ENCODE peak calls at places on chromosomes 1 and 21, in five cellular contexts. One of them, this sample, is unnamed.

GRCh38 chr1:26772687-26773086 is 15.1 kb upstream of the PIGV start:
- DNase-seq in fibroblast of pulmonary artery: peak
- DNase-seq in activated CD4-positive, alpha-beta T cell treated with anti-CD3 and anti-CD28 coated beads for 36 hours: no peak
- DNase-seq in anterior cingulate cortex: no peak
- DNase-seq in fibroblast of the aortic adventitia: peak
- DNase-seq in this sample: no peak

GRCh38 chr1:67732750-67733151 is 47.8 kb downstream of the GADD45A start:
- DNase-seq in activated CD4-positive, alpha-beta T cell treated with anti-CD3 and anti-CD28 coated beads for 36 hours: no peak
- DNase-seq in fibroblast of the aortic adventitia: peak
- DNase-seq in fibroblast of pulmonary artery: peak
- DNase-seq in anterior cingulate cortex: no peak
- DNase-seq in this sample: no peak

GRCh38 chr1:101257500-101258325 is 20.9 kb downstream of the S1PR1 start:
- DNase-seq in fibroblast of pulmonary artery: no peak
- DNase-seq in anterior cingulate cortex: no peak
- DNase-seq in activated CD4-positive, alpha-beta T cell treated with anti-CD3 and anti-CD28 coated beads for 36 hours: peak
- DNase-seq in fibroblast of the aortic adventitia: peak
- DNase-seq in this sample: no peak

GRCh38 chr1:185438936-185439335 is 121.9 kb upstream of the IVNS1ABP start:
- DNase-seq in activated CD4-positive, alpha-beta T cell treated with anti-CD3 and anti-CD28 coated beads for 36 hours: no peak
- DNase-seq in fibroblast of pulmonary artery: no peak
- DNase-seq in anterior cingulate cortex: no peak
- DNase-seq in fibroblast of the aortic adventitia: no peak
- DNase-seq in this sample: no peak

GRCh38 chr1:177010246-177010825 is 154.2 kb downstream of the ASTN1 start:
- DNase-seq in fibroblast of pulmonary artery: no peak
- DNase-seq in activated CD4-positive, alpha-beta T cell treated with anti-CD3 and anti-CD28 coated beads for 36 hours: no peak
- DNase-seq in anterior cingulate cortex: no peak
- DNase-seq in fibroblast of the aortic adventitia: no peak
- DNase-seq in this sample: no peak

GRCh38 chr1:177585492-177586220 is 384.2 kb downstream of the SEC16B start:
- DNase-seq in anterior cingulate cortex: no peak
- DNase-seq in fibroblast of the aortic adventitia: peak
- DNase-seq in activated CD4-positive, alpha-beta T cell treated with anti-CD3 and anti-CD28 coated beads for 36 hours: no peak
- DNase-seq in fibroblast of pulmonary artery: no peak
- DNase-seq in this sample: no peak

GRCh38 chr1:951364-951763 is 7.7 kb downstream of the NOC2L start:
- DNase-seq in fibroblast of pulmonary artery: peak
- DNase-seq in fibroblast of the aortic adventitia: no peak
- DNase-seq in anterior cingulate cortex: no peak
- DNase-seq in activated CD4-positive, alpha-beta T cell treated with anti-CD3 and anti-CD28 coated beads for 36 hours: no peak
- DNase-seq in this sample: no peak

GRCh38 chr1:105087496-105087895 is 1337.8 kb downstream of the AMY1C start:
- DNase-seq in fibroblast of pulmonary artery: no peak
- DNase-seq in fibroblast of the aortic adventitia: no peak
- DNase-seq in anterior cingulate cortex: no peak
- DNase-seq in activated CD4-positive, alpha-beta T cell treated with anti-CD3 and anti-CD28 coated beads for 36 hours: no peak
- DNase-seq in this sample: no peak

GRCh38 chr1:30694248-30695175 is 28.9 kb downstream of the MATN1 start:
- DNase-seq in fibroblast of the aortic adventitia: no peak
- DNase-seq in fibroblast of pulmonary artery: no peak
- DNase-seq in activated CD4-positive, alpha-beta T cell treated with anti-CD3 and anti-CD28 coated beads for 36 hours: no peak
- DNase-seq in anterior cingulate cortex: no peak
- DNase-seq in this sample: no peak

GRCh38 chr1:27418326-27418761 is 25.9 kb downstream of the GPR3 start:
- DNase-seq in activated CD4-positive, alpha-beta T cell treated with anti-CD3 and anti-CD28 coated beads for 36 hours: peak
- DNase-seq in fibroblast of the aortic adventitia: peak
- DNase-seq in fibroblast of pulmonary artery: peak
- DNase-seq in anterior cingulate cortex: no peak
- DNase-seq in this sample: peak

GRCh38 chr1:101112051-101112770 is 86.6 kb upstream of the DPH5 start:
- DNase-seq in fibroblast of the aortic adventitia: no peak
- DNase-seq in activated CD4-positive, alpha-beta T cell treated with anti-CD3 and anti-CD28 coated beads for 36 hours: peak
- DNase-seq in fibroblast of pulmonary artery: peak
- DNase-seq in anterior cingulate cortex: no peak
- DNase-seq in this sample: peak

GRCh38 chr1:38129473-38129872 is 82.9 kb upstream of the POU3F1 start:
- DNase-seq in anterior cingulate cortex: no peak
- DNase-seq in activated CD4-positive, alpha-beta T cell treated with anti-CD3 and anti-CD28 coated beads for 36 hours: no peak
- DNase-seq in fibroblast of the aortic adventitia: no peak
- DNase-seq in fibroblast of pulmonary artery: no peak
- DNase-seq in this sample: no peak

GRCh38 chr1:38287036-38287435 is 240.4 kb upstream of the POU3F1 start:
- DNase-seq in anterior cingulate cortex: no peak
- DNase-seq in fibroblast of the aortic adventitia: no peak
- DNase-seq in fibroblast of pulmonary artery: no peak
- DNase-seq in activated CD4-positive, alpha-beta T cell treated with anti-CD3 and anti-CD28 coated beads for 36 hours: no peak
- DNase-seq in this sample: no peak

GRCh38 chr1:19840228-19840627 is 25.1 kb upstream of the RNF186 start:
- DNase-seq in activated CD4-positive, alpha-beta T cell treated with anti-CD3 and anti-CD28 coated beads for 36 hours: no peak
- DNase-seq in fibroblast of the aortic adventitia: peak
- DNase-seq in fibroblast of pulmonary artery: no peak
- DNase-seq in anterior cingulate cortex: no peak
- DNase-seq in this sample: no peak

GRCh38 chr21:37700641-37701202 is 215.5 kb downstream of the KCNJ6 start:
- DNase-seq in activated CD4-positive, alpha-beta T cell treated with anti-CD3 and anti-CD28 coated beads for 36 hours: peak
- DNase-seq in fibroblast of the aortic adventitia: peak
- DNase-seq in fibroblast of pulmonary artery: peak
- DNase-seq in anterior cingulate cortex: no peak
- DNase-seq in this sample: peak

GRCh38 chr21:36141513-36141925 is 6.6 kb downstream of the CBR3 start:
- DNase-seq in fibroblast of the aortic adventitia: peak
- DNase-seq in anterior cingulate cortex: peak
- DNase-seq in activated CD4-positive, alpha-beta T cell treated with anti-CD3 and anti-CD28 coated beads for 36 hours: peak
- DNase-seq in fibroblast of pulmonary artery: peak
- DNase-seq in this sample: peak

GRCh38 chr1:43990271-43991199 is 864 bp upstream of the CCDC24 start:
- DNase-seq in anterior cingulate cortex: no peak
- DNase-seq in fibroblast of the aortic adventitia: no peak
- DNase-seq in fibroblast of pulmonary artery: no peak
- DNase-seq in activated CD4-positive, alpha-beta T cell treated with anti-CD3 and anti-CD28 coated beads for 36 hours: no peak
- DNase-seq in this sample: no peak

GRCh38 chr21:46207920-46208571 is 20.5 kb downstream of the LSS start:
- DNase-seq in activated CD4-positive, alpha-beta T cell treated with anti-CD3 and anti-CD28 coated beads for 36 hours: no peak
- DNase-seq in fibroblast of the aortic adventitia: no peak
- DNase-seq in fibroblast of pulmonary artery: no peak
- DNase-seq in anterior cingulate cortex: no peak
- DNase-seq in this sample: no peak

GRCh38 chr21:18023099-18023498 is 203.9 kb upstream of the C21orf91 start:
- DNase-seq in fibroblast of the aortic adventitia: no peak
- DNase-seq in anterior cingulate cortex: no peak
- DNase-seq in fibroblast of pulmonary artery: no peak
- DNase-seq in activated CD4-positive, alpha-beta T cell treated with anti-CD3 and anti-CD28 coated beads for 36 hours: no peak
- DNase-seq in this sample: no peak

GRCh38 chr1:118911571-118911970 is 76.6 kb downstream of the TBX15 start:
- DNase-seq in activated CD4-positive, alpha-beta T cell treated with anti-CD3 and anti-CD28 coated beads for 36 hours: no peak
- DNase-seq in fibroblast of pulmonary artery: no peak
- DNase-seq in fibroblast of the aortic adventitia: no peak
- DNase-seq in anterior cingulate cortex: no peak
- DNase-seq in this sample: no peak

GRCh38 chr1:119674835-119675289 is 26.8 kb upstream of the ZNF697 start:
- DNase-seq in fibroblast of pulmonary artery: peak
- DNase-seq in anterior cingulate cortex: no peak
- DNase-seq in activated CD4-positive, alpha-beta T cell treated with anti-CD3 and anti-CD28 coated beads for 36 hours: no peak
- DNase-seq in fibroblast of the aortic adventitia: peak
- DNase-seq in this sample: no peak

GRCh38 chr1:30159015-30159414 is 564.4 kb downstream of the MATN1 start:
- DNase-seq in fibroblast of pulmonary artery: no peak
- DNase-seq in anterior cingulate cortex: no peak
- DNase-seq in activated CD4-positive, alpha-beta T cell treated with anti-CD3 and anti-CD28 coated beads for 36 hours: no peak
- DNase-seq in fibroblast of the aortic adventitia: no peak
- DNase-seq in this sample: no peak

GRCh38 chr1:183642166-183642565 is 6.6 kb upstream of the ARPC5 start:
- DNase-seq in anterior cingulate cortex: no peak
- DNase-seq in fibroblast of the aortic adventitia: no peak
- DNase-seq in fibroblast of pulmonary artery: no peak
- DNase-seq in activated CD4-positive, alpha-beta T cell treated with anti-CD3 and anti-CD28 coated beads for 36 hours: no peak
- DNase-seq in this sample: no peak

GRCh38 chr1:15168479-15168878 is 14.9 kb downstream of the TMEM51 start:
- DNase-seq in activated CD4-positive, alpha-beta T cell treated with anti-CD3 and anti-CD28 coated beads for 36 hours: no peak
- DNase-seq in anterior cingulate cortex: no peak
- DNase-seq in fibroblast of the aortic adventitia: peak
- DNase-seq in fibroblast of pulmonary artery: peak
- DNase-seq in this sample: no peak

GRCh38 chr1:98342556-98342955 is 319.0 kb upstream of the SNX7 start:
- DNase-seq in anterior cingulate cortex: no peak
- DNase-seq in fibroblast of the aortic adventitia: no peak
- DNase-seq in activated CD4-positive, alpha-beta T cell treated with anti-CD3 and anti-CD28 coated beads for 36 hours: no peak
- DNase-seq in fibroblast of pulmonary artery: no peak
- DNase-seq in this sample: no peak

GRCh38 chr1:15684468-15685283 is 556 bp downstream of the PLEKHM2 start:
- DNase-seq in fibroblast of the aortic adventitia: peak
- DNase-seq in anterior cingulate cortex: no peak
- DNase-seq in activated CD4-positive, alpha-beta T cell treated with anti-CD3 and anti-CD28 coated beads for 36 hours: peak
- DNase-seq in fibroblast of pulmonary artery: peak
- DNase-seq in this sample: peak

GRCh38 chr1:204842892-204843291 is 27.8 kb upstream of the NFASC start:
- DNase-seq in fibroblast of the aortic adventitia: peak
- DNase-seq in activated CD4-positive, alpha-beta T cell treated with anti-CD3 and anti-CD28 coated beads for 36 hours: no peak
- DNase-seq in anterior cingulate cortex: no peak
- DNase-seq in fibroblast of pulmonary artery: no peak
- DNase-seq in this sample: peak

GRCh38 chr1:63779338-63779819 is 5.6 kb downstream of the ROR1 start:
- DNase-seq in fibroblast of pulmonary artery: no peak
- DNase-seq in fibroblast of the aortic adventitia: peak
- DNase-seq in anterior cingulate cortex: no peak
- DNase-seq in activated CD4-positive, alpha-beta T cell treated with anti-CD3 and anti-CD28 coated beads for 36 hours: no peak
- DNase-seq in this sample: no peak

GRCh38 chr1:31571340-31572295 is 4.7 kb upstream of the TINAGL1 start:
- DNase-seq in fibroblast of pulmonary artery: no peak
- DNase-seq in activated CD4-positive, alpha-beta T cell treated with anti-CD3 and anti-CD28 coated beads for 36 hours: no peak
- DNase-seq in fibroblast of the aortic adventitia: no peak
- DNase-seq in anterior cingulate cortex: no peak
- DNase-seq in this sample: no peak

GRCh38 chr1:50275564-50275963 is 147.7 kb downstream of the DMRTA2 start:
- DNase-seq in fibroblast of the aortic adventitia: no peak
- DNase-seq in fibroblast of pulmonary artery: no peak
- DNase-seq in activated CD4-positive, alpha-beta T cell treated with anti-CD3 and anti-CD28 coated beads for 36 hours: no peak
- DNase-seq in anterior cingulate cortex: no peak
- DNase-seq in this sample: no peak

GRCh38 chr21:36075171-36075570 is 5.3 kb downstream of the CBR1 start:
- DNase-seq in fibroblast of pulmonary artery: no peak
- DNase-seq in fibroblast of the aortic adventitia: no peak
- DNase-seq in anterior cingulate cortex: no peak
- DNase-seq in activated CD4-positive, alpha-beta T cell treated with anti-CD3 and anti-CD28 coated beads for 36 hours: no peak
- DNase-seq in this sample: peak